ENCODE peak calls at places on chromosomes 4 and X, in eight cellular contexts. One of them, this sample, is unnamed.

GRCh38 chrX:129449141-129449540 is 74.1 kb downstream of the SMARCA1 start:
- DNase-seq in GM13977: no peak
- DNase-seq in T-helper 17 cell: no peak
- DNase-seq in activated gamma-delta T cell treated with Interleukin-2 at 50 U/mL for 16 hours: no peak
- DNase-seq in ACHN: no peak
- DNase-seq in lung: no peak
- DNase-seq in activated CD4-positive, alpha-beta T cell treated with anti-CD3 and anti-CD28 coated beads, Interleukin-2, amount 50 U/mL, for 24 hours: no peak
- DNase-seq in left lobe of liver: no peak
- DNase-seq in this sample: no peak

GRCh38 chrX:15343075-15343476 is 7.8 kb upstream of the PIGA start:
- DNase-seq in GM13977: no peak
- DNase-seq in T-helper 17 cell: no peak
- DNase-seq in activated gamma-delta T cell treated with Interleukin-2 at 50 U/mL for 16 hours: no peak
- DNase-seq in ACHN: no peak
- DNase-seq in lung: peak; percentile 35
- DNase-seq in activated CD4-positive, alpha-beta T cell treated with anti-CD3 and anti-CD28 coated beads, Interleukin-2, amount 50 U/mL, for 24 hours: no peak
- DNase-seq in left lobe of liver: no peak
- DNase-seq in this sample: no peak

GRCh38 chrX:83916525-83916924 is 55.6 kb downstream of the CYLC1 start:
- DNase-seq in GM13977: peak; percentile 5
- DNase-seq in T-helper 17 cell: no peak
- DNase-seq in activated gamma-delta T cell treated with Interleukin-2 at 50 U/mL for 16 hours: no peak
- DNase-seq in ACHN: peak; percentile 11
- DNase-seq in lung: no peak
- DNase-seq in activated CD4-positive, alpha-beta T cell treated with anti-CD3 and anti-CD28 coated beads, Interleukin-2, amount 50 U/mL, for 24 hours: no peak
- DNase-seq in left lobe of liver: no peak
- DNase-seq in this sample: peak; percentile 32

GRCh38 chr4:61517144-61517543 is 317.0 kb downstream of the ADGRL3 start:
- DNase-seq in GM13977: no peak
- DNase-seq in T-helper 17 cell: no peak
- DNase-seq in activated gamma-delta T cell treated with Interleukin-2 at 50 U/mL for 16 hours: no peak
- DNase-seq in ACHN: no peak
- DNase-seq in lung: no peak
- DNase-seq in activated CD4-positive, alpha-beta T cell treated with anti-CD3 and anti-CD28 coated beads, Interleukin-2, amount 50 U/mL, for 24 hours: no peak
- DNase-seq in left lobe of liver: no peak
- DNase-seq in this sample: no peak

GRCh38 chr4:189267312-189267965 is 673.2 kb upstream of the FRG1 start:
- DNase-seq in GM13977: no peak
- DNase-seq in T-helper 17 cell: no peak
- DNase-seq in activated gamma-delta T cell treated with Interleukin-2 at 50 U/mL for 16 hours: no peak
- DNase-seq in ACHN: no peak
- DNase-seq in lung: no peak
- DNase-seq in activated CD4-positive, alpha-beta T cell treated with anti-CD3 and anti-CD28 coated beads, Interleukin-2, amount 50 U/mL, for 24 hours: no peak
- DNase-seq in left lobe of liver: no peak
- DNase-seq in this sample: no peak

GRCh38 chr4:146095091-146095690 is 80.3 kb upstream of the LSM6 start:
- DNase-seq in GM13977: no peak
- DNase-seq in T-helper 17 cell: no peak
- DNase-seq in activated gamma-delta T cell treated with Interleukin-2 at 50 U/mL for 16 hours: no peak
- DNase-seq in ACHN: peak; percentile 63
- DNase-seq in lung: peak; percentile 33
- DNase-seq in activated CD4-positive, alpha-beta T cell treated with anti-CD3 and anti-CD28 coated beads, Interleukin-2, amount 50 U/mL, for 24 hours: no peak
- DNase-seq in left lobe of liver: no peak
- DNase-seq in this sample: peak; percentile 35

GRCh38 chr4:153792007-153792892 is 3.4 kb upstream of the SFRP2 start:
- DNase-seq in GM13977: peak; percentile 43
- DNase-seq in T-helper 17 cell: no peak
- DNase-seq in activated gamma-delta T cell treated with Interleukin-2 at 50 U/mL for 16 hours: no peak
- DNase-seq in ACHN: no peak
- DNase-seq in lung: peak; percentile 50
- DNase-seq in activated CD4-positive, alpha-beta T cell treated with anti-CD3 and anti-CD28 coated beads, Interleukin-2, amount 50 U/mL, for 24 hours: no peak
- DNase-seq in left lobe of liver: peak; percentile 55
- DNase-seq in this sample: no peak

GRCh38 chr4:29277381-29277780 is 1442.8 kb upstream of the PCDH7 start:
- DNase-seq in GM13977: no peak
- DNase-seq in T-helper 17 cell: no peak
- DNase-seq in activated gamma-delta T cell treated with Interleukin-2 at 50 U/mL for 16 hours: no peak
- DNase-seq in ACHN: no peak
- DNase-seq in lung: no peak
- DNase-seq in activated CD4-positive, alpha-beta T cell treated with anti-CD3 and anti-CD28 coated beads, Interleukin-2, amount 50 U/mL, for 24 hours: no peak
- DNase-seq in left lobe of liver: no peak
- DNase-seq in this sample: no peak

GRCh38 chrX:27186671-27187070 is 276.5 kb downstream of the PPP4R3C start:
- DNase-seq in GM13977: peak; percentile 27
- DNase-seq in T-helper 17 cell: no peak
- DNase-seq in activated gamma-delta T cell treated with Interleukin-2 at 50 U/mL for 16 hours: peak; percentile 7
- DNase-seq in ACHN: peak; percentile 8
- DNase-seq in lung: no peak
- DNase-seq in activated CD4-positive, alpha-beta T cell treated with anti-CD3 and anti-CD28 coated beads, Interleukin-2, amount 50 U/mL, for 24 hours: no peak
- DNase-seq in left lobe of liver: no peak
- DNase-seq in this sample: peak; percentile 43

GRCh38 chr4:154416183-154416543 is 75.4 kb downstream of the DCHS2 start:
- DNase-seq in GM13977: no peak
- DNase-seq in T-helper 17 cell: no peak
- DNase-seq in activated gamma-delta T cell treated with Interleukin-2 at 50 U/mL for 16 hours: no peak
- DNase-seq in ACHN: no peak
- DNase-seq in lung: no peak
- DNase-seq in activated CD4-positive, alpha-beta T cell treated with anti-CD3 and anti-CD28 coated beads, Interleukin-2, amount 50 U/mL, for 24 hours: no peak
- DNase-seq in left lobe of liver: no peak
- DNase-seq in this sample: no peak

GRCh38 chr4:185145572-185145971 is 2.5 kb downstream of the SLC25A4 start:
- DNase-seq in GM13977: no peak
- DNase-seq in T-helper 17 cell: no peak
- DNase-seq in activated gamma-delta T cell treated with Interleukin-2 at 50 U/mL for 16 hours: no peak
- DNase-seq in ACHN: no peak
- DNase-seq in lung: no peak
- DNase-seq in activated CD4-positive, alpha-beta T cell treated with anti-CD3 and anti-CD28 coated beads, Interleukin-2, amount 50 U/mL, for 24 hours: no peak
- DNase-seq in left lobe of liver: no peak
- DNase-seq in this sample: no peak

GRCh38 chr4:149709640-149710039 is 106.0 kb downstream of the IQCM start:
- DNase-seq in GM13977: no peak
- DNase-seq in T-helper 17 cell: no peak
- DNase-seq in activated gamma-delta T cell treated with Interleukin-2 at 50 U/mL for 16 hours: no peak
- DNase-seq in ACHN: no peak
- DNase-seq in lung: no peak
- DNase-seq in activated CD4-positive, alpha-beta T cell treated with anti-CD3 and anti-CD28 coated beads, Interleukin-2, amount 50 U/mL, for 24 hours: no peak
- DNase-seq in left lobe of liver: no peak
- DNase-seq in this sample: no peak

GRCh38 chrX:39613508-39613921 is 484.2 kb downstream of the BCOR start:
- DNase-seq in GM13977: peak; percentile 40
- DNase-seq in T-helper 17 cell: no peak
- DNase-seq in activated gamma-delta T cell treated with Interleukin-2 at 50 U/mL for 16 hours: no peak
- DNase-seq in ACHN: peak; percentile 14
- DNase-seq in lung: no peak
- DNase-seq in activated CD4-positive, alpha-beta T cell treated with anti-CD3 and anti-CD28 coated beads, Interleukin-2, amount 50 U/mL, for 24 hours: peak; percentile 8
- DNase-seq in left lobe of liver: peak; percentile 45
- DNase-seq in this sample: no peak

GRCh38 chrX:123833387-123833786 is 26.5 kb upstream of the XIAP start:
- DNase-seq in GM13977: peak; percentile 73
- DNase-seq in T-helper 17 cell: peak; percentile 11
- DNase-seq in activated gamma-delta T cell treated with Interleukin-2 at 50 U/mL for 16 hours: peak; percentile 58
- DNase-seq in ACHN: peak; percentile 40
- DNase-seq in lung: peak; percentile 54
- DNase-seq in activated CD4-positive, alpha-beta T cell treated with anti-CD3 and anti-CD28 coated beads, Interleukin-2, amount 50 U/mL, for 24 hours: peak; percentile 21
- DNase-seq in left lobe of liver: peak; percentile 55
- DNase-seq in this sample: peak; percentile 63

GRCh38 chr4:113394730-113395530 is 345.5 kb downstream of the ANK2 start:
- DNase-seq in GM13977: peak; percentile 37
- DNase-seq in T-helper 17 cell: no peak
- DNase-seq in activated gamma-delta T cell treated with Interleukin-2 at 50 U/mL for 16 hours: peak; percentile 47
- DNase-seq in ACHN: peak; percentile 84
- DNase-seq in lung: peak; percentile 54
- DNase-seq in activated CD4-positive, alpha-beta T cell treated with anti-CD3 and anti-CD28 coated beads, Interleukin-2, amount 50 U/mL, for 24 hours: peak; percentile 4
- DNase-seq in left lobe of liver: peak; percentile 69
- DNase-seq in this sample: peak; percentile 83

GRCh38 chr4:70997068-70997467 is 3.6 kb downstream of the DCK start:
- DNase-seq in GM13977: no peak
- DNase-seq in T-helper 17 cell: no peak
- DNase-seq in activated gamma-delta T cell treated with Interleukin-2 at 50 U/mL for 16 hours: no peak
- DNase-seq in ACHN: no peak
- DNase-seq in lung: no peak
- DNase-seq in activated CD4-positive, alpha-beta T cell treated with anti-CD3 and anti-CD28 coated beads, Interleukin-2, amount 50 U/mL, for 24 hours: no peak
- DNase-seq in left lobe of liver: no peak
- DNase-seq in this sample: no peak

GRCh38 chrX:2931155-2931554 is 2.0 kb upstream of the ARSD start:
- DNase-seq in GM13977: no peak
- DNase-seq in T-helper 17 cell: no peak
- DNase-seq in activated gamma-delta T cell treated with Interleukin-2 at 50 U/mL for 16 hours: no peak
- DNase-seq in ACHN: no peak
- DNase-seq in lung: no peak
- DNase-seq in activated CD4-positive, alpha-beta T cell treated with anti-CD3 and anti-CD28 coated beads, Interleukin-2, amount 50 U/mL, for 24 hours: no peak
- DNase-seq in left lobe of liver: no peak
- DNase-seq in this sample: no peak

GRCh38 chrX:40094900-40095587 is 2.7 kb downstream of the BCOR start:
- DNase-seq in GM13977: no peak
- DNase-seq in T-helper 17 cell: no peak
- DNase-seq in activated gamma-delta T cell treated with Interleukin-2 at 50 U/mL for 16 hours: no peak
- DNase-seq in ACHN: no peak
- DNase-seq in lung: no peak
- DNase-seq in activated CD4-positive, alpha-beta T cell treated with anti-CD3 and anti-CD28 coated beads, Interleukin-2, amount 50 U/mL, for 24 hours: no peak
- DNase-seq in left lobe of liver: no peak
- DNase-seq in this sample: no peak

GRCh38 chr4:99090511-99090910 is 1.9 kb upstream of the ADH5 start:
- DNase-seq in GM13977: no peak
- DNase-seq in T-helper 17 cell: no peak
- DNase-seq in activated gamma-delta T cell treated with Interleukin-2 at 50 U/mL for 16 hours: no peak
- DNase-seq in ACHN: no peak
- DNase-seq in lung: no peak
- DNase-seq in activated CD4-positive, alpha-beta T cell treated with anti-CD3 and anti-CD28 coated beads, Interleukin-2, amount 50 U/mL, for 24 hours: no peak
- DNase-seq in left lobe of liver: no peak
- DNase-seq in this sample: no peak

GRCh38 chr4:109164011-109164410 is 138.4 kb downstream of the COL25A1 start:
- DNase-seq in GM13977: no peak
- DNase-seq in T-helper 17 cell: no peak
- DNase-seq in activated gamma-delta T cell treated with Interleukin-2 at 50 U/mL for 16 hours: no peak
- DNase-seq in ACHN: no peak
- DNase-seq in lung: no peak
- DNase-seq in activated CD4-positive, alpha-beta T cell treated with anti-CD3 and anti-CD28 coated beads, Interleukin-2, amount 50 U/mL, for 24 hours: no peak
- DNase-seq in left lobe of liver: no peak
- DNase-seq in this sample: no peak

GRCh38 chrX:151970027-151970426 is 4.4 kb downstream of the GABRE start:
- DNase-seq in GM13977: no peak
- DNase-seq in T-helper 17 cell: no peak
- DNase-seq in activated gamma-delta T cell treated with Interleukin-2 at 50 U/mL for 16 hours: no peak
- DNase-seq in ACHN: no peak
- DNase-seq in lung: no peak
- DNase-seq in activated CD4-positive, alpha-beta T cell treated with anti-CD3 and anti-CD28 coated beads, Interleukin-2, amount 50 U/mL, for 24 hours: no peak
- DNase-seq in left lobe of liver: no peak
- DNase-seq in this sample: no peak

GRCh38 chr4:168923526-168924194 is 86.4 kb downstream of the CBR4 start:
- DNase-seq in GM13977: peak; percentile 57
- DNase-seq in T-helper 17 cell: no peak
- DNase-seq in activated gamma-delta T cell treated with Interleukin-2 at 50 U/mL for 16 hours: peak; percentile 56
- DNase-seq in ACHN: peak; percentile 69
- DNase-seq in lung: peak; percentile 54
- DNase-seq in activated CD4-positive, alpha-beta T cell treated with anti-CD3 and anti-CD28 coated beads, Interleukin-2, amount 50 U/mL, for 24 hours: no peak
- DNase-seq in left lobe of liver: peak; percentile 56
- DNase-seq in this sample: peak; percentile 61

GRCh38 chrX:50697691-50698090 is 116.3 kb downstream of the SHROOM4 start:
- DNase-seq in GM13977: no peak
- DNase-seq in T-helper 17 cell: no peak
- DNase-seq in activated gamma-delta T cell treated with Interleukin-2 at 50 U/mL for 16 hours: no peak
- DNase-seq in ACHN: peak; percentile 69
- DNase-seq in lung: no peak
- DNase-seq in activated CD4-positive, alpha-beta T cell treated with anti-CD3 and anti-CD28 coated beads, Interleukin-2, amount 50 U/mL, for 24 hours: no peak
- DNase-seq in left lobe of liver: no peak
- DNase-seq in this sample: no peak

GRCh38 chr4:139777757-139778156 is 112.1 kb downstream of the MGST2 start:
- DNase-seq in GM13977: no peak
- DNase-seq in T-helper 17 cell: no peak
- DNase-seq in activated gamma-delta T cell treated with Interleukin-2 at 50 U/mL for 16 hours: no peak
- DNase-seq in ACHN: no peak
- DNase-seq in lung: no peak
- DNase-seq in activated CD4-positive, alpha-beta T cell treated with anti-CD3 and anti-CD28 coated beads, Interleukin-2, amount 50 U/mL, for 24 hours: no peak
- DNase-seq in left lobe of liver: no peak
- DNase-seq in this sample: no peak

GRCh38 chr4:174461438-174462106 is 60.7 kb downstream of the HPGD start:
- DNase-seq in GM13977: no peak
- DNase-seq in T-helper 17 cell: no peak
- DNase-seq in activated gamma-delta T cell treated with Interleukin-2 at 50 U/mL for 16 hours: no peak
- DNase-seq in ACHN: no peak
- DNase-seq in lung: no peak
- DNase-seq in activated CD4-positive, alpha-beta T cell treated with anti-CD3 and anti-CD28 coated beads, Interleukin-2, amount 50 U/mL, for 24 hours: no peak
- DNase-seq in left lobe of liver: peak; percentile 60
- DNase-seq in this sample: no peak

GRCh38 chrX:97399400-97399799 is 515.7 kb downstream of the RPA4 start:
- DNase-seq in GM13977: peak; percentile 17
- DNase-seq in T-helper 17 cell: no peak
- DNase-seq in activated gamma-delta T cell treated with Interleukin-2 at 50 U/mL for 16 hours: no peak
- DNase-seq in ACHN: peak; percentile 61
- DNase-seq in lung: no peak
- DNase-seq in activated CD4-positive, alpha-beta T cell treated with anti-CD3 and anti-CD28 coated beads, Interleukin-2, amount 50 U/mL, for 24 hours: no peak
- DNase-seq in left lobe of liver: no peak
- DNase-seq in this sample: peak; percentile 86

GRCh38 chr4:1792832-1793495 is at the start of gene FGFR3:
- DNase-seq in GM13977: peak; percentile 97
- DNase-seq in T-helper 17 cell: peak; percentile 48
- DNase-seq in activated gamma-delta T cell treated with Interleukin-2 at 50 U/mL for 16 hours: peak; percentile 17
- DNase-seq in ACHN: peak; percentile 14
- DNase-seq in lung: no peak
- DNase-seq in activated CD4-positive, alpha-beta T cell treated with anti-CD3 and anti-CD28 coated beads, Interleukin-2, amount 50 U/mL, for 24 hours: no peak
- DNase-seq in left lobe of liver: peak; percentile 76
- DNase-seq in this sample: peak; percentile 38

GRCh38 chr4:153438916-153439756 is 27.0 kb upstream of the TMEM131L start:
- DNase-seq in GM13977: peak; percentile 45
- DNase-seq in T-helper 17 cell: no peak
- DNase-seq in activated gamma-delta T cell treated with Interleukin-2 at 50 U/mL for 16 hours: peak; percentile 35
- DNase-seq in ACHN: no peak
- DNase-seq in lung: no peak
- DNase-seq in activated CD4-positive, alpha-beta T cell treated with anti-CD3 and anti-CD28 coated beads, Interleukin-2, amount 50 U/mL, for 24 hours: no peak
- DNase-seq in left lobe of liver: no peak
- DNase-seq in this sample: peak; percentile 87

GRCh38 chrX:70437011-70437410 is 7.6 kb upstream of the DLG3 start:
- DNase-seq in GM13977: no peak
- DNase-seq in T-helper 17 cell: no peak
- DNase-seq in activated gamma-delta T cell treated with Interleukin-2 at 50 U/mL for 16 hours: no peak
- DNase-seq in ACHN: no peak
- DNase-seq in lung: no peak
- DNase-seq in activated CD4-positive, alpha-beta T cell treated with anti-CD3 and anti-CD28 coated beads, Interleukin-2, amount 50 U/mL, for 24 hours: no peak
- DNase-seq in left lobe of liver: no peak
- DNase-seq in this sample: no peak

GRCh38 chr4:35883108-35883507 is 361.2 kb downstream of the ARAP2 start:
- DNase-seq in GM13977: no peak
- DNase-seq in T-helper 17 cell: no peak
- DNase-seq in activated gamma-delta T cell treated with Interleukin-2 at 50 U/mL for 16 hours: no peak
- DNase-seq in ACHN: no peak
- DNase-seq in lung: no peak
- DNase-seq in activated CD4-positive, alpha-beta T cell treated with anti-CD3 and anti-CD28 coated beads, Interleukin-2, amount 50 U/mL, for 24 hours: no peak
- DNase-seq in left lobe of liver: no peak
- DNase-seq in this sample: no peak